ENCODE peak calls at places on chromosomes 5 and 9, in nine cellular contexts. One of them, this sample, is unnamed. For H3K4me1 and H3K36me3, the result is how much of the 10 kb centered on the place peaks cover.

GRCh38 chr5:68460147-68460760 is 244.7 kb downstream of the PIK3R1 start:
- DNase-seq in right atrium auricular region: no peak
- DNase-seq in transverse colon: peak
- DNase-seq in stomach: no peak
- DNase-seq in upper lobe of right lung: no peak
- DNase-seq in Caco-2: no peak
- DNase-seq in hepatocyte: peak
- DNase-seq in psoas muscle: no peak
- DNase-seq in Peyer's patch: no peak
- DNase-seq in this sample: peak

GRCh38 chr9:111482656-111483418 is 1.3 kb downstream of the ECPAS start:
- DNase-seq in hepatocyte: peak
- DNase-seq in stomach: peak
- DNase-seq in Peyer's patch: peak
- DNase-seq in psoas muscle: peak
- DNase-seq in upper lobe of right lung: peak
- DNase-seq in transverse colon: peak
- DNase-seq in Caco-2: peak
- DNase-seq in right atrium auricular region: peak
- DNase-seq in this sample: peak

GRCh38 chr5:61332891-61333350 is 863 bp downstream of the ZSWIM6 start:
- DNase-seq in hepatocyte: peak
- DNase-seq in psoas muscle: peak
- DNase-seq in Peyer's patch: no peak
- DNase-seq in stomach: peak
- DNase-seq in transverse colon: peak
- DNase-seq in upper lobe of right lung: peak
- DNase-seq in Caco-2: no peak
- DNase-seq in right atrium auricular region: no peak
- DNase-seq in this sample: no peak

GRCh38 chr5:95870105-95870672 is 47.7 kb upstream of the GLRX start:
- DNase-seq in Peyer's patch: no peak
- DNase-seq in transverse colon: no peak
- DNase-seq in stomach: no peak
- DNase-seq in right atrium auricular region: no peak
- DNase-seq in psoas muscle: no peak
- DNase-seq in upper lobe of right lung: no peak
- DNase-seq in hepatocyte: no peak
- DNase-seq in Caco-2: no peak
- DNase-seq in this sample: no peak

GRCh38 chr5:51380603-51381207 is 2.5 kb upstream of the ISL1 start:
- DNase-seq in right atrium auricular region: no peak
- DNase-seq in transverse colon: no peak
- DNase-seq in Caco-2: no peak
- DNase-seq in upper lobe of right lung: no peak
- DNase-seq in psoas muscle: no peak
- DNase-seq in hepatocyte: peak
- DNase-seq in stomach: peak
- DNase-seq in Peyer's patch: no peak
- DNase-seq in this sample: peak

GRCh38 chr9:85178486-85178885 is 509.0 kb downstream of the NTRK2 start:
- DNase-seq in Caco-2: no peak
- DNase-seq in hepatocyte: no peak
- DNase-seq in upper lobe of right lung: no peak
- DNase-seq in Peyer's patch: no peak
- DNase-seq in stomach: no peak
- DNase-seq in right atrium auricular region: no peak
- DNase-seq in psoas muscle: no peak
- DNase-seq in transverse colon: no peak
- DNase-seq in this sample: no peak

GRCh38 chr5:145204741-145205140 is 630.4 kb downstream of the PRELID2 start:
- DNase-seq in Caco-2: no peak
- DNase-seq in hepatocyte: no peak
- DNase-seq in right atrium auricular region: no peak
- DNase-seq in Peyer's patch: no peak
- DNase-seq in stomach: peak
- DNase-seq in upper lobe of right lung: no peak
- DNase-seq in transverse colon: no peak
- DNase-seq in psoas muscle: peak
- DNase-seq in this sample: no peak

GRCh38 chr9:101977614-101978210 is 239.3 kb upstream of the GRIN3A start:
- DNase-seq in psoas muscle: no peak
- DNase-seq in stomach: no peak
- DNase-seq in upper lobe of right lung: no peak
- DNase-seq in transverse colon: no peak
- DNase-seq in hepatocyte: peak
- DNase-seq in Caco-2: no peak
- DNase-seq in Peyer's patch: no peak
- DNase-seq in right atrium auricular region: no peak
- DNase-seq in this sample: peak

GRCh38 chr9:74940600-74940999 is 12.1 kb downstream of the C9orf40 start:
- DNase-seq in psoas muscle: no peak
- DNase-seq in right atrium auricular region: no peak
- DNase-seq in Peyer's patch: no peak
- DNase-seq in upper lobe of right lung: no peak
- DNase-seq in transverse colon: peak
- DNase-seq in stomach: no peak
- DNase-seq in hepatocyte: peak
- DNase-seq in Caco-2: peak
- DNase-seq in this sample: no peak

GRCh38 chr5:138789771-138790242 is 36.6 kb downstream of the CTNNA1 start:
- DNase-seq in stomach: no peak
- DNase-seq in Peyer's patch: no peak
- DNase-seq in psoas muscle: no peak
- DNase-seq in upper lobe of right lung: no peak
- DNase-seq in Caco-2: no peak
- DNase-seq in right atrium auricular region: no peak
- DNase-seq in transverse colon: no peak
- DNase-seq in hepatocyte: peak
- DNase-seq in this sample: peak
- H3K4me1 ChIP-seq in stomach: half or more
- H3K4me1 ChIP-seq in Peyer's patch: under half
- H3K4me1 ChIP-seq in psoas muscle: under half
- H3K4me1 ChIP-seq in upper lobe of right lung: under half
- H3K4me1 ChIP-seq in Caco-2: under half
- H3K4me1 ChIP-seq in right atrium auricular region: under half
- H3K4me1 ChIP-seq in transverse colon: under half
- H3K4me1 ChIP-seq in hepatocyte: under half
- H3K4me1 ChIP-seq in this sample: under half

DNA sequence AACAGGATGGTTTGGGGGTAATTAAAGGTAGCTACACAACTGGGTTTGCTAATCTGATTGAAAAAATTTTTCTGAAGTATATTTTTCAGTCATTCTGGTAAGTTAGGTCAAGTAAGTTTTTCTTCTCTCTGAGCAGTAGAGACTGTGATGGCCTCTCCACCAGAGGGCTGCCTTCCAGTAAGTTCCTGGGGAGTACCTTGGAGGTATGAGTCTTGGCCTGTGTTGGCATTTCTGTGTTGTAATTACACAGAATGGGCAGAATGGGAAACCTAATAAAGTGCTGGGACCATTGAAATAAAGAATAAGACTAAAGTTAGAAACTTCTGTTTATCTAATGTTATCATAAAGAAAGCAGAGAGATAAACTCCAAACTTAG is 430.8 kb downstream of the ARHGEF28 start:
- DNase-seq in hepatocyte: peak
- DNase-seq in stomach: peak
- DNase-seq in Peyer's patch: no peak
- DNase-seq in psoas muscle: no peak
- DNase-seq in right atrium auricular region: no peak
- DNase-seq in transverse colon: peak
- DNase-seq in Caco-2: no peak
- DNase-seq in upper lobe of right lung: no peak
- DNase-seq in this sample: peak
- TF ChIP-seq CTCF in hepatocyte: peak
- TF ChIP-seq CTCF in stomach: peak
- TF ChIP-seq CTCF in Peyer's patch: no peak
- TF ChIP-seq CTCF in psoas muscle: peak
- TF ChIP-seq CTCF in right atrium auricular region: peak
- TF ChIP-seq CTCF in transverse colon: peak
- TF ChIP-seq CTCF in Caco-2: peak
- TF ChIP-seq CTCF in upper lobe of right lung: peak
- TF ChIP-seq CTCF in this sample: peak

GRCh38 chr9:32455738-32456137 is 70.3 kb downstream of the RIGI start:
- DNase-seq in Peyer's patch: no peak
- DNase-seq in hepatocyte: no peak
- DNase-seq in stomach: no peak
- DNase-seq in psoas muscle: no peak
- DNase-seq in transverse colon: no peak
- DNase-seq in upper lobe of right lung: no peak
- DNase-seq in right atrium auricular region: no peak
- DNase-seq in Caco-2: no peak
- DNase-seq in this sample: no peak

GRCh38 chr9:32454280-32454679 is 69.8 kb downstream of the ACO1 start:
- DNase-seq in transverse colon: no peak
- DNase-seq in hepatocyte: no peak
- DNase-seq in Caco-2: no peak
- DNase-seq in Peyer's patch: no peak
- DNase-seq in psoas muscle: no peak
- DNase-seq in upper lobe of right lung: no peak
- DNase-seq in stomach: no peak
- DNase-seq in right atrium auricular region: no peak
- DNase-seq in this sample: no peak

GRCh38 chr9:32456564-32456963 is 69.4 kb downstream of the RIGI start:
- DNase-seq in stomach: no peak
- DNase-seq in hepatocyte: no peak
- DNase-seq in Caco-2: no peak
- DNase-seq in transverse colon: no peak
- DNase-seq in upper lobe of right lung: no peak
- DNase-seq in right atrium auricular region: no peak
- DNase-seq in psoas muscle: no peak
- DNase-seq in Peyer's patch: no peak
- DNase-seq in this sample: no peak
- H3K36me3 ChIP-seq in stomach: under half
- H3K36me3 ChIP-seq in hepatocyte: under half
- H3K36me3 ChIP-seq in Caco-2: under half
- H3K36me3 ChIP-seq in transverse colon: under half
- H3K36me3 ChIP-seq in upper lobe of right lung: half or more
- H3K36me3 ChIP-seq in right atrium auricular region: under half
- H3K36me3 ChIP-seq in psoas muscle: half or more
- H3K36me3 ChIP-seq in Peyer's patch: half or more
- H3K36me3 ChIP-seq in this sample: under half

GRCh38 chr9:106755727-106756126 is 107.2 kb upstream of the ZNF462 start:
- DNase-seq in Peyer's patch: no peak
- DNase-seq in psoas muscle: peak
- DNase-seq in stomach: peak
- DNase-seq in right atrium auricular region: no peak
- DNase-seq in Caco-2: no peak
- DNase-seq in transverse colon: no peak
- DNase-seq in upper lobe of right lung: no peak
- DNase-seq in hepatocyte: peak
- DNase-seq in this sample: no peak

GRCh38 chr9:106758911-106759310 is 104.1 kb upstream of the ZNF462 start:
- DNase-seq in psoas muscle: no peak
- DNase-seq in Peyer's patch: no peak
- DNase-seq in hepatocyte: no peak
- DNase-seq in Caco-2: no peak
- DNase-seq in upper lobe of right lung: no peak
- DNase-seq in transverse colon: no peak
- DNase-seq in stomach: no peak
- DNase-seq in right atrium auricular region: no peak
- DNase-seq in this sample: no peak

GRCh38 chr9:106753155-106753671 is 109.8 kb upstream of the ZNF462 start:
- DNase-seq in psoas muscle: no peak
- DNase-seq in hepatocyte: no peak
- DNase-seq in transverse colon: no peak
- DNase-seq in Peyer's patch: no peak
- DNase-seq in right atrium auricular region: no peak
- DNase-seq in upper lobe of right lung: no peak
- DNase-seq in Caco-2: no peak
- DNase-seq in stomach: no peak
- DNase-seq in this sample: peak

GRCh38 chr9:106761493-106761892 is 101.5 kb upstream of the ZNF462 start:
- DNase-seq in hepatocyte: no peak
- DNase-seq in transverse colon: no peak
- DNase-seq in Caco-2: no peak
- DNase-seq in upper lobe of right lung: no peak
- DNase-seq in stomach: no peak
- DNase-seq in right atrium auricular region: no peak
- DNase-seq in psoas muscle: no peak
- DNase-seq in Peyer's patch: no peak
- DNase-seq in this sample: no peak

GRCh38 chr9:106757539-106757938 is 105.4 kb upstream of the ZNF462 start:
- DNase-seq in Caco-2: no peak
- DNase-seq in right atrium auricular region: no peak
- DNase-seq in stomach: no peak
- DNase-seq in Peyer's patch: no peak
- DNase-seq in hepatocyte: no peak
- DNase-seq in transverse colon: no peak
- DNase-seq in psoas muscle: no peak
- DNase-seq in upper lobe of right lung: no peak
- DNase-seq in this sample: peak
- H3K4me1 ChIP-seq in Caco-2: under half
- H3K4me1 ChIP-seq in right atrium auricular region: under half
- H3K4me1 ChIP-seq in stomach: under half
- H3K4me1 ChIP-seq in Peyer's patch: under half
- H3K4me1 ChIP-seq in hepatocyte: under half
- H3K4me1 ChIP-seq in transverse colon: under half
- H3K4me1 ChIP-seq in psoas muscle: under half
- H3K4me1 ChIP-seq in upper lobe of right lung: under half
- H3K4me1 ChIP-seq in this sample: half or more

This sample was measured in OCI-LY7.